ENCODE peak calls at places on chromosomes 3 and 15, in four cellular contexts. One of them, this sample, is unnamed.

GRCh38 chr3:166663194-166663593 is 716.9 kb downstream of the ZBBX start:
- DNase-seq in sigmoid colon: no peak
- DNase-seq in left ventricle myocardium inferior: no peak
- DNase-seq in transverse colon: no peak
- DNase-seq in this sample: no peak

GRCh38 chr3:17983106-17983505 is 240.7 kb upstream of the TBC1D5 start:
- DNase-seq in sigmoid colon: no peak
- DNase-seq in left ventricle myocardium inferior: no peak
- DNase-seq in transverse colon: no peak
- DNase-seq in this sample: no peak

GRCh38 chr3:186080849-186081438 is 27.9 kb downstream of the ETV5 start:
- DNase-seq in sigmoid colon: no peak
- DNase-seq in left ventricle myocardium inferior: no peak
- DNase-seq in transverse colon: no peak
- DNase-seq in this sample: no peak

GRCh38 chr3:55746808-55747413 is 259.8 kb upstream of the WNT5A start:
- DNase-seq in sigmoid colon: no peak
- DNase-seq in left ventricle myocardium inferior: no peak
- DNase-seq in transverse colon: no peak
- DNase-seq in this sample: no peak

GRCh38 chr3:133460809-133461208 is 61.0 kb downstream of the BFSP2 start:
- DNase-seq in sigmoid colon: no peak
- DNase-seq in left ventricle myocardium inferior: no peak
- DNase-seq in transverse colon: no peak
- DNase-seq in this sample: no peak

GRCh38 chr15:95170587-95171380 is 939.4 kb downstream of the MCTP2 start:
- DNase-seq in sigmoid colon: no peak
- DNase-seq in left ventricle myocardium inferior: no peak
- DNase-seq in transverse colon: no peak
- DNase-seq in this sample: no peak

GRCh38 chr3:127224118-127224517 is 31.2 kb downstream of the PRR23E start:
- DNase-seq in sigmoid colon: no peak
- DNase-seq in left ventricle myocardium inferior: no peak
- DNase-seq in transverse colon: no peak
- DNase-seq in this sample: no peak

GRCh38 chr3:28788571-28788970 is 439.9 kb upstream of the AZI2 start:
- DNase-seq in sigmoid colon: no peak
- DNase-seq in left ventricle myocardium inferior: no peak
- DNase-seq in transverse colon: no peak
- DNase-seq in this sample: no peak

GRCh38 chr3:13372126-13372525 is 48.0 kb downstream of the NUP210 start:
- DNase-seq in sigmoid colon: no peak
- DNase-seq in left ventricle myocardium inferior: no peak
- DNase-seq in transverse colon: no peak
- DNase-seq in this sample: no peak

GRCh38 chr3:60708191-60708975 is 542.9 kb downstream of the FHIT start:
- DNase-seq in sigmoid colon: no peak
- DNase-seq in left ventricle myocardium inferior: no peak
- DNase-seq in transverse colon: no peak
- DNase-seq in this sample: no peak

GRCh38 chr3:196012481-196012880 is 69.4 kb downstream of the TFRC start:
- DNase-seq in sigmoid colon: no peak
- DNase-seq in left ventricle myocardium inferior: no peak
- DNase-seq in transverse colon: no peak
- DNase-seq in this sample: no peak

GRCh38 chr3:139450155-139450554 is 26.2 kb downstream of the RBP2 start:
- DNase-seq in sigmoid colon: no peak
- DNase-seq in left ventricle myocardium inferior: no peak
- DNase-seq in transverse colon: no peak
- DNase-seq in this sample: no peak

GRCh38 chr15:40063563-40064011 is 24.6 kb upstream of the SRP14 start:
- DNase-seq in sigmoid colon: no peak
- DNase-seq in left ventricle myocardium inferior: no peak
- DNase-seq in transverse colon: no peak
- DNase-seq in this sample: no peak

GRCh38 chr3:55164876-55165275 is 237.0 kb upstream of the LRTM1 start:
- DNase-seq in sigmoid colon: no peak
- DNase-seq in left ventricle myocardium inferior: no peak
- DNase-seq in transverse colon: no peak
- DNase-seq in this sample: no peak

GRCh38 chr3:136186850-136187249 is 9.3 kb downstream of the MSL2 start:
- DNase-seq in sigmoid colon: no peak
- DNase-seq in left ventricle myocardium inferior: no peak
- DNase-seq in transverse colon: no peak
- DNase-seq in this sample: no peak

GRCh38 chr15:88630141-88630721 is 8.6 kb upstream of the ISG20 start:
- DNase-seq in sigmoid colon: peak; percentile 76
- DNase-seq in left ventricle myocardium inferior: no peak
- DNase-seq in transverse colon: peak; percentile 77
- DNase-seq in this sample: no peak
- H3K27ac ChIP-seq in sigmoid colon: no peak overlapping the region
- H3K27ac ChIP-seq in left ventricle myocardium inferior: peak overlapping the region; percentile 34
- H3K27ac ChIP-seq in transverse colon: peak overlapping the region; percentile 50
- H3K27ac ChIP-seq in this sample: no peak overlapping the region

GRCh38 chr15:72098076-72098475 is 19.9 kb downstream of the MYO9A start:
- DNase-seq in sigmoid colon: no peak
- DNase-seq in left ventricle myocardium inferior: no peak
- DNase-seq in transverse colon: no peak
- DNase-seq in this sample: no peak

GRCh38 chr15:72105111-72105510 is 12.8 kb downstream of the MYO9A start:
- DNase-seq in sigmoid colon: no peak
- DNase-seq in left ventricle myocardium inferior: no peak
- DNase-seq in transverse colon: no peak
- DNase-seq in this sample: no peak

DNA sequence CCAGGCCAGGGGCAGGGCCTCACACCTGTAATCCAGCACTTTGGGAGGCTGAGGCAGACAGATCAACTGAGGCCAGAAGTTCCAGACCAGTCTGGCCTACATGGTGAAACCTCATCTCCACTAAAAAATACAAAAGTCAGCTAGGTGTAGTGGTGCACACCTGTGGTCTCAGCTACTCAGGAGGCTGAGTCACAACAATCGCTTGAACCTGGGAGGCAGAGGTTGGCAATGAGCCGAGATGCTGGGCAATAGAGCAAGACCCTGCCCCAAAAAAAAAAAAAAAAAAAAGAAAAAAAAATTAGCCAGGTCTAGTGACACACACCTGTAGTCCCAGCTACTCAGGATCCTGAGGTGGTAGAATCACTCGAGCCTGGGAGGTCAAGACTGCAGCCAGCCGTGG is 18.8 kb downstream of the MYO9A start:
- DNase-seq in sigmoid colon: no peak
- DNase-seq in left ventricle myocardium inferior: no peak
- DNase-seq in transverse colon: no peak
- DNase-seq in this sample: no peak
- H3K27ac ChIP-seq in sigmoid colon: no peak overlapping the region
- H3K27ac ChIP-seq in left ventricle myocardium inferior: no peak overlapping the region
- H3K27ac ChIP-seq in transverse colon: no peak overlapping the region
- H3K27ac ChIP-seq in this sample: no peak overlapping the region

DNA sequence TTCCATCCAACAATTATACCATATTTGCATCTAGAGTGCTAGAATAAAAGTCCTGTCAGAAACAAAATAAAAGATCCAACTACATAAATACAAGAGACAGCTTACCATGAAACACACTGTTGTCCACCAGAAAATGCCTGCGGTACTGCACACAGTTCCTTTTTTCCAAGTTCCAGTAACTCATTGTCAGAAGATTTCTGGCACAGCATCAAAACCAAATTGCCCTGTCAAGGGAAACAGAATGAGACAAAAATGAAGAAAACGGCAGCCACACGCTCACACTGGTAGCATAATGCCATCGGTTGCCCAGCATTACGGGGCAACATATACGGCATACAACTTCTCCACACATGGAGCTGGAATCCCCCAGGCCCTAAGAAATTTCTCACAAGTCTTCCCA is 40.8 kb downstream of the PLCH1 start:
- DNase-seq in sigmoid colon: no peak
- DNase-seq in left ventricle myocardium inferior: no peak
- DNase-seq in transverse colon: no peak
- DNase-seq in this sample: no peak
- H3K27ac ChIP-seq in sigmoid colon: peak overlapping the region; percentile 13
- H3K27ac ChIP-seq in left ventricle myocardium inferior: peak overlapping the region; percentile 41
- H3K27ac ChIP-seq in transverse colon: no peak overlapping the region
- H3K27ac ChIP-seq in this sample: no peak overlapping the region

GRCh38 chr15:67777071-67777470 is 48.2 kb upstream of the SKOR1 start:
- DNase-seq in sigmoid colon: no peak
- DNase-seq in left ventricle myocardium inferior: no peak
- DNase-seq in transverse colon: no peak
- DNase-seq in this sample: no peak

GRCh38 chr15:67781061-67781460 is 44.2 kb upstream of the SKOR1 start:
- DNase-seq in sigmoid colon: no peak
- DNase-seq in left ventricle myocardium inferior: no peak
- DNase-seq in transverse colon: no peak
- DNase-seq in this sample: no peak

GRCh38 chr15:67777773-67778172 is 47.5 kb upstream of the SKOR1 start:
- DNase-seq in sigmoid colon: no peak
- DNase-seq in left ventricle myocardium inferior: no peak
- DNase-seq in transverse colon: no peak
- DNase-seq in this sample: no peak

GRCh38 chr15:67781907-67782559 is 43.3 kb upstream of the SKOR1 start:
- DNase-seq in sigmoid colon: no peak
- DNase-seq in left ventricle myocardium inferior: no peak
- DNase-seq in transverse colon: no peak
- DNase-seq in this sample: peak; percentile 67

DNA sequence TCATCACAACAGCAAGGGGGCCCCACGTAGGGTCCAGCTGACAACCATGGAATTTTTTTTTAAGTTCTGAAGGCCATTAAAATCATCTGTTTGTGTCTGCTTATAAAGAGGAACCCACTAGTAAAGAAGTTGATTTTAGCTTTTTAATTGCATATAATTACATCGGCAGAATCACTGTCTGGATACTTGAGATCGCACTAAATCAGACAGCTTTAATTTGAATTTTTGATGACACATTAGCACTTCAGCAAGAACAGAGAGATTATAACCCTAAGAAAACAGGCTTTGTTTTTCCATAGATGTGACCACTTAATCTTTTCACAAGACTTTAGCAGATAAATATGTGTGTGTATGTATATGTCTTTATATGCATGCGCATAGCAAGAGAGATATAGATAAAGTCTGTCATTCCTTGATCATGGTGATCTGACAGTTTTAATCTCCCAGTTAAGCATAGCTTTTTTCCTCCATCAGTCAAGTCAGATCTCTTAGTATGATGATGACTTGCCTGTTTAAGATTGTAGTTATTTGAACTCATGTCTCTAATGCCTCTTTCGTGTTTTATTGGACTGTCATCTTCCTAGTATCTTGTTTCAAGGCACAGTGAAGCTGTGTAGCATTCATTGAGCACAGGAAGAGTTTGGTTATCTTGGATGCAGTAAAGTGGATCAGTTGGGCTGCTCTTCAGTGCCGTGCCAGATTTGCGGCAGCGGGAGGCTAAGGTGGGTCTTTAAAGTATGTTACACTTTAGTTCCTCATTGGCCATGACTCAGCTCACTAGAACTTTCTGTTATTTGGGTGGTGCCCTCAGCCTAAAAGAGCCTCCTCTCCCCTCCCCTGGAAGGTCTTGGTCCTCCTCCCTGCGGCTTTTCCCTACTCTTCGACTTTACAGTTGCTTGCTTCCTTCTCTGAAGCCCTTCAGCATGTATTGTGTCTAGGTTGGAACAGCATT is 45.9 kb upstream of the SKOR1 start:
- DNase-seq in sigmoid colon: no peak
- DNase-seq in left ventricle myocardium inferior: no peak
- DNase-seq in transverse colon: no peak
- DNase-seq in this sample: no peak
- H3K27ac ChIP-seq in sigmoid colon: no peak overlapping the region
- H3K27ac ChIP-seq in left ventricle myocardium inferior: no peak overlapping the region
- H3K27ac ChIP-seq in transverse colon: no peak overlapping the region
- H3K27ac ChIP-seq in this sample: no peak overlapping the region

DNA sequence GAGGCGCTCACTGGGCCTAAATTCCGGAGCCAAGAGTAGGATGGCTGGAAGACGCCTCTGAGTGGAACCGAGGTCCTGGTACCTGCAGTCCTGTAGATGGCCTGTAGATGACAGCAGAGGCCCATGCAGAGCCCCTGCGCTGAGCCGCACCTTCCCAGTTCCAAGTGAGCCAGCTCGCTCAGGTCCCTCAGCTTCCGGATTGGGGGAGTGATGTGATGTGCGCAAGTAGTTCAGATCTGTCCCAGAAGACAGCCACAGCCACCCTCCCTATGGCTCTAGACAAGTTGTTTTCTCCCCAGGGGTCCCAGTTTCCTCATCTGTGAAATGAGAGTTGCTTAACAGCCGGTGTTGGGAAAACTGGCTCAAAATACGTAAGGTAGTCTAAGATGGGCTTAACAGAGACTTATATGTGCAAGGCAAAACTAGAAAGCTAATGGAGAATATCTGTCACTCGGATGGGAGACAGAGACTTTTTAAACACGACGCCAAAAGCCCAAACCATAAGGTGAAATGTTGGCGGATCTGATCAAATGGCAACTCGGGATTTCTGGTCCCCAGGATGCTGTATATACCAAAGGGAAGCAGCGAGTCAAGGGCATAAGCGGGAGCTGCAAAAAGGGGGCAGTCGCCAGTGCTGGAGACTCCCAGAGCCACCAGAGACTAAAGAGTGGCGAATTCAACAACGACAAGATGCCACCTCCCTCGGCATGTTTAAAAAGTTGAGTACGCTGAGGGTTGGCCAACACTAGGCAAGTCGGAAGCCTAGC is 765 bp upstream of the MAPKAPK3 start:
- DNase-seq in sigmoid colon: peak; percentile 94
- DNase-seq in left ventricle myocardium inferior: peak; percentile 76
- DNase-seq in transverse colon: peak; percentile 92
- DNase-seq in this sample: peak; percentile 87
- H3K27ac ChIP-seq in sigmoid colon: peak overlapping the region; percentile 87
- H3K27ac ChIP-seq in left ventricle myocardium inferior: peak overlapping the region; percentile 98
- H3K27ac ChIP-seq in transverse colon: peak overlapping the region; percentile 95
- H3K27ac ChIP-seq in this sample: no peak overlapping the region

This sample was measured in WERI-Rb-1.